ENCODE peak calls at places on chromosomes 4 and X, in six cellular contexts. One of them, this sample, is unnamed. For H3K4me1, the result is how much of the 10 kb centered on the place peaks cover.

GRCh38 chrX:134603806-134604700 is 54.2 kb downstream of the PLAC1 start:
- DNase-seq in neural progenitor cell: no peak
- DNase-seq in MM.1S: no peak
- DNase-seq in OCI-LY7: no peak
- DNase-seq in GM23338: peak
- DNase-seq in GM23248: peak
- DNase-seq in this sample: peak

GRCh38 chr4:113962719-113963274 is 16.6 kb downstream of the ARSJ start:
- DNase-seq in GM23338: no peak
- DNase-seq in neural progenitor cell: no peak
- DNase-seq in GM23248: no peak
- DNase-seq in OCI-LY7: no peak
- DNase-seq in MM.1S: no peak
- DNase-seq in this sample: no peak

GRCh38 chr4:22999419-22999818 is 306.7 kb downstream of the GBA3 start:
- DNase-seq in neural progenitor cell: no peak
- DNase-seq in GM23248: no peak
- DNase-seq in MM.1S: no peak
- DNase-seq in GM23338: peak
- DNase-seq in OCI-LY7: no peak
- DNase-seq in this sample: peak

GRCh38 chrX:140815868-140816267 is 106.3 kb downstream of the LINC00632 start:
- DNase-seq in neural progenitor cell: no peak
- DNase-seq in GM23338: no peak
- DNase-seq in GM23248: peak
- DNase-seq in MM.1S: no peak
- DNase-seq in OCI-LY7: no peak
- DNase-seq in this sample: peak

GRCh38 chr4:40046311-40046980 is 10.2 kb upstream of the N4BP2 start:
- DNase-seq in GM23248: peak
- DNase-seq in GM23338: no peak
- DNase-seq in OCI-LY7: no peak
- DNase-seq in neural progenitor cell: no peak
- DNase-seq in MM.1S: no peak
- DNase-seq in this sample: peak

GRCh38 chr4:56301181-56302076 is 85.9 kb downstream of the AASDH start:
- DNase-seq in GM23248: peak
- DNase-seq in OCI-LY7: peak
- DNase-seq in MM.1S: peak
- DNase-seq in neural progenitor cell: peak
- DNase-seq in GM23338: peak
- DNase-seq in this sample: peak

GRCh38 chrX:123803331-123803983 is 56.4 kb upstream of the XIAP start:
- DNase-seq in neural progenitor cell: no peak
- DNase-seq in OCI-LY7: peak
- DNase-seq in GM23248: peak
- DNase-seq in MM.1S: no peak
- DNase-seq in GM23338: no peak
- DNase-seq in this sample: peak

GRCh38 chr4:78779280-78779679 is 3.1 kb downstream of the BMP2K start:
- DNase-seq in MM.1S: no peak
- DNase-seq in neural progenitor cell: no peak
- DNase-seq in GM23248: peak
- DNase-seq in OCI-LY7: no peak
- DNase-seq in GM23338: no peak
- DNase-seq in this sample: peak

GRCh38 chrX:4830880-4831557 is 1117.6 kb upstream of the PRKX start:
- DNase-seq in OCI-LY7: no peak
- DNase-seq in MM.1S: no peak
- DNase-seq in GM23248: no peak
- DNase-seq in GM23338: no peak
- DNase-seq in neural progenitor cell: no peak
- DNase-seq in this sample: peak

GRCh38 chr4:84681488-84682274 is 98.8 kb downstream of the CDS1 start:
- DNase-seq in MM.1S: peak
- DNase-seq in GM23338: no peak
- DNase-seq in OCI-LY7: no peak
- DNase-seq in GM23248: peak
- DNase-seq in neural progenitor cell: peak
- DNase-seq in this sample: peak

DNA sequence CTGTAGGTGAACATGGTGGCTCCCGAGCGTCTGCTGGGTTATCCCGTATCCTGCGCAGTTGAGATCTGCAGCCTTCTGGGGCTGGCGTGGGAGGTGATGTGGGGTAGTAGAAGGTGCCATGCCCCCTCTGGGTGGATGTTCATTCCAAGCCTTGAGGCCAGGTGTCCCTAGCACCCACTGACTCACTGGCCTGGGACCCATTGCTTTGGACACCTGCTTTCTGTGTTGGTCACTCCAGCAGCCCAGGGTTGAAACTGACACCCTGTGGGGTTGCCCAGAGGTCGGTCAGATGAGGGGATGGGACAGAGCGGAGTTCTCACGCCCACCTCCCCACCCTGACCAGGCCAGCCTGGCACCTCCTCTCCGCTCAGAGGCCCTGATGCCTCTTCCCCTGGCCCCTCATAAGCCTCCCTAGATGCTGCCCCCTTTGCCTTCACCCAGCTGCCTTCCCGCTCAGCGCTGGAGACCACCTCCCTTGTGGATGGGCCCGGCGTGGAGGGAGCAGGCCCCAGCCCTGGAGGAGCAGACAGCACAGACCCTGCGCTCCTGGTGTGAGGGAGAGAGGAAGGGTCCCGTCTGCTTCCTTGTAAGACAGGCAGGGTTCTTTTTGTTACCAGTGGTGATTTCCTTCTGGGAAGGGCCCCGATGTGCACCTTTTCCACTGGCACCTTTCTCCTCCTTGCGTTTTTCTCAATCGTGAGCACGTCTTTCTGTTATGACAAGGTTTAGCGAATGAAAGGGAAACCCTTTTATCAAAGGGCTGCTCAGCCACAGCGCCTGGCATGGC is 2.0 kb downstream of the DOK7 start:
- DNase-seq in GM23338: no peak
- DNase-seq in neural progenitor cell: no peak
- DNase-seq in GM23248: no peak
- DNase-seq in MM.1S: no peak
- DNase-seq in OCI-LY7: no peak
- DNase-seq in this sample: no peak
- H3K4me1 ChIP-seq in GM23338: under half
- H3K4me1 ChIP-seq in neural progenitor cell: under half
- H3K4me1 ChIP-seq in GM23248: under half
- H3K4me1 ChIP-seq in MM.1S: under half
- H3K4me1 ChIP-seq in OCI-LY7: under half
- H3K4me1 ChIP-seq in this sample: under half

DNA sequence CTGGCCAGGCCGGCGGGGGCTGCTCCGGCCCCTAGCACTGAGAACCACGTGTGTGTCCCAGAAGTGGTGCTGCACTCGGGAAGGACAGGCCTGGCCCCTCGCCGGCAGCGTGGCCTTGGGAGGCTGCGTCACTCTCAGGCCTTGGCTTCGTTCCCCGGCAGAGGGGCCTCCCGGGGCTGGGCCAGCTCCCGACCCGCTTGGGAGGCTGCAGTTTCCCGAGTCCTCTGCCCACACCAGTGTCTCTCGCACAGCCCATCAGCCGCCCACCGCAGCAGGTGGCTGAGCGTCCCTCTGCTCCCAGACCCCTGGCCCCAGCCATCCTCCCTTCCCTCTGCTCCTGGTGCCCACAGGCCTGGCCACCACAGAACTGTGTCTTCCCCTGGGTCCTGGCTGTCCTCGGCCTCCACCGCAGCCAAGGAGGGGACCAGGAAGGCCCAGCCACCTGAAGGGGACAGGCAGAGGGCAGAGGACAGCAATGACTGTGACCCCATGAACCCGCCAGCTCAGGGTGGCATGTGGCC is 10.9 kb upstream of the CPLX1 start:
- DNase-seq in neural progenitor cell: no peak
- DNase-seq in GM23338: no peak
- DNase-seq in GM23248: no peak
- DNase-seq in MM.1S: no peak
- DNase-seq in OCI-LY7: no peak
- DNase-seq in this sample: no peak
- TF ChIP-seq EZH2phosphoT487 in neural progenitor cell: no peak
- TF ChIP-seq EZH2phosphoT487 in GM23338: no peak
- TF ChIP-seq EZH2phosphoT487 in GM23248: no peak
- TF ChIP-seq EZH2phosphoT487 in MM.1S: no peak
- TF ChIP-seq EZH2phosphoT487 in OCI-LY7: no peak
- TF ChIP-seq EZH2phosphoT487 in this sample: no peak

GRCh38 chrX:119690921-119691716 is 1.8 kb downstream of the SEPTIN6 start:
- DNase-seq in MM.1S: peak
- DNase-seq in neural progenitor cell: no peak
- DNase-seq in GM23248: peak
- DNase-seq in GM23338: peak
- DNase-seq in OCI-LY7: no peak
- DNase-seq in this sample: no peak
- H3K4me1 ChIP-seq in MM.1S: under half
- H3K4me1 ChIP-seq in neural progenitor cell: under half
- H3K4me1 ChIP-seq in GM23248: under half
- H3K4me1 ChIP-seq in GM23338: under half
- H3K4me1 ChIP-seq in OCI-LY7: half or more
- H3K4me1 ChIP-seq in this sample: under half

GRCh38 chr4:25938251-25939186 is 24.5 kb downstream of the SMIM20 start:
- DNase-seq in OCI-LY7: no peak
- DNase-seq in GM23248: peak
- DNase-seq in neural progenitor cell: no peak
- DNase-seq in GM23338: no peak
- DNase-seq in MM.1S: no peak
- DNase-seq in this sample: peak
- TF ChIP-seq EZH2phosphoT487 in OCI-LY7: no peak
- TF ChIP-seq EZH2phosphoT487 in GM23248: peak
- TF ChIP-seq EZH2phosphoT487 in neural progenitor cell: no peak
- TF ChIP-seq EZH2phosphoT487 in GM23338: no peak
- TF ChIP-seq EZH2phosphoT487 in MM.1S: no peak
- TF ChIP-seq EZH2phosphoT487 in this sample: no peak

DNA sequence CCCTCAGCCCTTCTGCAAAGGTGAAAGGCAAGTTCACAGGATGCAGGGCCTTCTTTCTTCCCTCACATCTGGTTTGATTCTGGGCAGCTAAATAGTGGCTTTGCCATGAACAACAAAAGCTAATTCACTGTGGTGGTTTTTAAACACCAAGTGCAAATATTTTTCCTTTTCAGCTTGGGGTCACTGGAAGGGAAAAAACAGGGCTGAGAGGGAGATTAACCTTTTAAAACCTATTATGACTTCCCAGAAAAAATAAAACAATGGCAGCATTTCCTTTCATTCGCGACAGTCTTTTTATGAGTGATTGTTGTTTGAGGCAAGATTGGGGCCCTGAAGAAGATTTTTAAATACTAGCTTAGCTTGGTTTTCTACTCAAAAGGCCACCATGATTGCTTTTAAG is 103.7 kb upstream of the SCML1 start:
- DNase-seq in GM23248: no peak
- DNase-seq in neural progenitor cell: no peak
- DNase-seq in OCI-LY7: no peak
- DNase-seq in GM23338: no peak
- DNase-seq in MM.1S: no peak
- DNase-seq in this sample: no peak
- H3K4me1 ChIP-seq in GM23248: under half
- H3K4me1 ChIP-seq in neural progenitor cell: under half
- H3K4me1 ChIP-seq in OCI-LY7: under half
- H3K4me1 ChIP-seq in GM23338: under half
- H3K4me1 ChIP-seq in MM.1S: under half
- H3K4me1 ChIP-seq in this sample: under half

GRCh38 chrX:17596546-17597205 is 140.6 kb upstream of the SCML1 start:
- DNase-seq in MM.1S: no peak
- DNase-seq in GM23338: no peak
- DNase-seq in OCI-LY7: no peak
- DNase-seq in GM23248: no peak
- DNase-seq in neural progenitor cell: no peak
- DNase-seq in this sample: no peak

GRCh38 chrX:17592117-17592516 is 145.2 kb upstream of the SCML1 start:
- DNase-seq in GM23248: peak
- DNase-seq in OCI-LY7: no peak
- DNase-seq in MM.1S: no peak
- DNase-seq in GM23338: no peak
- DNase-seq in neural progenitor cell: no peak
- DNase-seq in this sample: peak

GRCh38 chrX:17597836-17598434 is 139.4 kb upstream of the SCML1 start:
- DNase-seq in MM.1S: no peak
- DNase-seq in OCI-LY7: no peak
- DNase-seq in GM23248: peak
- DNase-seq in neural progenitor cell: no peak
- DNase-seq in GM23338: no peak
- DNase-seq in this sample: no peak

GRCh38 chrX:17596051-17596450 is 141.2 kb upstream of the SCML1 start:
- DNase-seq in GM23338: no peak
- DNase-seq in neural progenitor cell: no peak
- DNase-seq in MM.1S: no peak
- DNase-seq in OCI-LY7: no peak
- DNase-seq in GM23248: no peak
- DNase-seq in this sample: peak

GRCh38 chrX:17595456-17596035 is 141.7 kb upstream of the SCML1 start:
- DNase-seq in GM23248: peak
- DNase-seq in neural progenitor cell: no peak
- DNase-seq in GM23338: no peak
- DNase-seq in OCI-LY7: no peak
- DNase-seq in MM.1S: peak
- DNase-seq in this sample: peak
- TF ChIP-seq EZH2phosphoT487 in GM23248: peak
- TF ChIP-seq EZH2phosphoT487 in neural progenitor cell: no peak
- TF ChIP-seq EZH2phosphoT487 in GM23338: no peak
- TF ChIP-seq EZH2phosphoT487 in OCI-LY7: no peak
- TF ChIP-seq EZH2phosphoT487 in MM.1S: no peak
- TF ChIP-seq EZH2phosphoT487 in this sample: no peak

DNA sequence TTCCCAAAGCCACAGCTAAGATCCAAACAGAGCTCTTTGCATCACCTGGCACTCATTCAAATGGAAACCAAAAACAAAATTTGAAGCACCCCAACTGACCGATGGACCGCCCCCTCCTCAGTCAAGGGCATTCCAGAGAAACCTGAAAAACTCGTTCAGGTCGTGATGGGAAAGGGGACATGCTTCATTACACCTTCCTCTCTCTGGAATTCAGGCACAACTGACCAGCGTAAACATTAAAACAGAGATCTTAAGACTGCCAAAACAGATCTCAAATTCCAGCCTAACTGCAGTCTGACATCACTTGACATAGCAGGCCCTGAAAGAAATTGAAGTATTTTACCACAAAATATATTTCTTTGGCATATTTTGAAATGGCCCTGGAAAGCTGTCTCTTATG is 28.5 kb downstream of the PTTG2 start:
- DNase-seq in OCI-LY7: no peak
- DNase-seq in MM.1S: no peak
- DNase-seq in GM23248: no peak
- DNase-seq in neural progenitor cell: no peak
- DNase-seq in GM23338: peak
- DNase-seq in this sample: peak
- H3K4me1 ChIP-seq in OCI-LY7: half or more
- H3K4me1 ChIP-seq in MM.1S: under half
- H3K4me1 ChIP-seq in GM23248: under half
- H3K4me1 ChIP-seq in neural progenitor cell: under half
- H3K4me1 ChIP-seq in GM23338: under half
- H3K4me1 ChIP-seq in this sample: under half

GRCh38 chr4:149634368-149634767 is 181.3 kb downstream of the IQCM start:
- DNase-seq in neural progenitor cell: no peak
- DNase-seq in GM23248: no peak
- DNase-seq in MM.1S: peak
- DNase-seq in OCI-LY7: no peak
- DNase-seq in GM23338: no peak
- DNase-seq in this sample: no peak

GRCh38 chr4:149638073-149638472 is 177.6 kb downstream of the IQCM start:
- DNase-seq in MM.1S: no peak
- DNase-seq in neural progenitor cell: no peak
- DNase-seq in GM23338: no peak
- DNase-seq in OCI-LY7: no peak
- DNase-seq in GM23248: peak
- DNase-seq in this sample: peak
- TF ChIP-seq EZH2phosphoT487 in MM.1S: no peak
- TF ChIP-seq EZH2phosphoT487 in neural progenitor cell: no peak
- TF ChIP-seq EZH2phosphoT487 in GM23338: no peak
- TF ChIP-seq EZH2phosphoT487 in OCI-LY7: no peak
- TF ChIP-seq EZH2phosphoT487 in GM23248: no peak
- TF ChIP-seq EZH2phosphoT487 in this sample: no peak

This sample was measured in PC-3.